ENCODE peak calls at places on chromosomes 13 and 19, in nine cellular contexts. One of them, this sample, is unnamed.

GRCh38 chr19:5691205-5691929 is 1.3 kb downstream of the RPL36 start:
- DNase-seq in NCI-H1092: peak
- DNase-seq in omental fat pad: no peak
- DNase-seq in NCI-H146: no peak
- DNase-seq in AML-193: no peak
- DNase-seq in vagina: no peak
- DNase-seq in activated T-cell treated with anti-CD3 and anti-CD28 coated beads for 1 hour: peak
- DNase-seq in stimulated activated CD4-positive, alpha-beta T cell treated with anti-CD3 and anti-CD28 coated beads, TNF-alpha, amount 100 ng/mL, for 1 hour: no peak
- DNase-seq in OCI-LY7: peak
- DNase-seq in this sample: peak

GRCh38 chr13:99686157-99686572 is 184.9 kb downstream of the TM9SF2 start:
- DNase-seq in OCI-LY7: no peak
- DNase-seq in omental fat pad: no peak
- DNase-seq in activated T-cell treated with anti-CD3 and anti-CD28 coated beads for 1 hour: no peak
- DNase-seq in NCI-H146: peak
- DNase-seq in AML-193: no peak
- DNase-seq in stimulated activated CD4-positive, alpha-beta T cell treated with anti-CD3 and anti-CD28 coated beads, TNF-alpha, amount 100 ng/mL, for 1 hour: no peak
- DNase-seq in NCI-H1092: no peak
- DNase-seq in vagina: no peak
- DNase-seq in this sample: no peak

GRCh38 chr19:8638078-8638619 is 7.7 kb downstream of the NFILZ start:
- DNase-seq in NCI-H146: no peak
- DNase-seq in omental fat pad: no peak
- DNase-seq in AML-193: peak
- DNase-seq in NCI-H1092: no peak
- DNase-seq in OCI-LY7: no peak
- DNase-seq in vagina: no peak
- DNase-seq in activated T-cell treated with anti-CD3 and anti-CD28 coated beads for 1 hour: no peak
- DNase-seq in stimulated activated CD4-positive, alpha-beta T cell treated with anti-CD3 and anti-CD28 coated beads, TNF-alpha, amount 100 ng/mL, for 1 hour: no peak
- DNase-seq in this sample: no peak

GRCh38 chr19:11361037-11361770 is 6.0 kb downstream of the PLPPR2 start:
- DNase-seq in vagina: no peak
- DNase-seq in NCI-H146: no peak
- DNase-seq in NCI-H1092: no peak
- DNase-seq in OCI-LY7: no peak
- DNase-seq in omental fat pad: no peak
- DNase-seq in activated T-cell treated with anti-CD3 and anti-CD28 coated beads for 1 hour: no peak
- DNase-seq in stimulated activated CD4-positive, alpha-beta T cell treated with anti-CD3 and anti-CD28 coated beads, TNF-alpha, amount 100 ng/mL, for 1 hour: no peak
- DNase-seq in AML-193: no peak
- DNase-seq in this sample: no peak

GRCh38 chr13:23833733-23834611 is 55.2 kb downstream of the MIPEP start:
- DNase-seq in NCI-H146: no peak
- DNase-seq in OCI-LY7: no peak
- DNase-seq in NCI-H1092: no peak
- DNase-seq in AML-193: no peak
- DNase-seq in vagina: no peak
- DNase-seq in omental fat pad: no peak
- DNase-seq in activated T-cell treated with anti-CD3 and anti-CD28 coated beads for 1 hour: no peak
- DNase-seq in stimulated activated CD4-positive, alpha-beta T cell treated with anti-CD3 and anti-CD28 coated beads, TNF-alpha, amount 100 ng/mL, for 1 hour: no peak
- DNase-seq in this sample: no peak

GRCh38 chr19:11446652-11447301 is 11.3 kb downstream of the PRKCSH start:
- DNase-seq in NCI-H1092: peak
- DNase-seq in AML-193: peak
- DNase-seq in vagina: no peak
- DNase-seq in OCI-LY7: peak
- DNase-seq in omental fat pad: no peak
- DNase-seq in activated T-cell treated with anti-CD3 and anti-CD28 coated beads for 1 hour: peak
- DNase-seq in NCI-H146: no peak
- DNase-seq in stimulated activated CD4-positive, alpha-beta T cell treated with anti-CD3 and anti-CD28 coated beads, TNF-alpha, amount 100 ng/mL, for 1 hour: no peak
- DNase-seq in this sample: no peak

GRCh38 chr13:23458972-23459371 is 25.5 kb upstream of the SACS start:
- DNase-seq in NCI-H146: no peak
- DNase-seq in vagina: no peak
- DNase-seq in NCI-H1092: no peak
- DNase-seq in omental fat pad: no peak
- DNase-seq in stimulated activated CD4-positive, alpha-beta T cell treated with anti-CD3 and anti-CD28 coated beads, TNF-alpha, amount 100 ng/mL, for 1 hour: no peak
- DNase-seq in AML-193: no peak
- DNase-seq in OCI-LY7: no peak
- DNase-seq in activated T-cell treated with anti-CD3 and anti-CD28 coated beads for 1 hour: no peak
- DNase-seq in this sample: no peak

GRCh38 chr19:1690570-1691307 is 38.3 kb upstream of the TCF3 start:
- DNase-seq in OCI-LY7: peak
- DNase-seq in AML-193: no peak
- DNase-seq in omental fat pad: no peak
- DNase-seq in activated T-cell treated with anti-CD3 and anti-CD28 coated beads for 1 hour: peak
- DNase-seq in NCI-H146: peak
- DNase-seq in stimulated activated CD4-positive, alpha-beta T cell treated with anti-CD3 and anti-CD28 coated beads, TNF-alpha, amount 100 ng/mL, for 1 hour: no peak
- DNase-seq in vagina: no peak
- DNase-seq in NCI-H1092: peak
- DNase-seq in this sample: peak

GRCh38 chr19:3642987-3643386 is 16.4 kb upstream of the CACTIN start:
- DNase-seq in OCI-LY7: peak
- DNase-seq in stimulated activated CD4-positive, alpha-beta T cell treated with anti-CD3 and anti-CD28 coated beads, TNF-alpha, amount 100 ng/mL, for 1 hour: no peak
- DNase-seq in activated T-cell treated with anti-CD3 and anti-CD28 coated beads for 1 hour: no peak
- DNase-seq in omental fat pad: no peak
- DNase-seq in AML-193: no peak
- DNase-seq in NCI-H1092: no peak
- DNase-seq in vagina: no peak
- DNase-seq in NCI-H146: no peak
- DNase-seq in this sample: peak

GRCh38 chr19:19655051-19655594 is 8.4 kb downstream of the ATP13A1 start:
- DNase-seq in AML-193: no peak
- DNase-seq in NCI-H1092: no peak
- DNase-seq in NCI-H146: no peak
- DNase-seq in OCI-LY7: no peak
- DNase-seq in omental fat pad: no peak
- DNase-seq in vagina: no peak
- DNase-seq in activated T-cell treated with anti-CD3 and anti-CD28 coated beads for 1 hour: no peak
- DNase-seq in stimulated activated CD4-positive, alpha-beta T cell treated with anti-CD3 and anti-CD28 coated beads, TNF-alpha, amount 100 ng/mL, for 1 hour: no peak
- DNase-seq in this sample: no peak

GRCh38 chr13:64793131-64793530 is 2437.0 kb downstream of the PCDH9 start:
- DNase-seq in stimulated activated CD4-positive, alpha-beta T cell treated with anti-CD3 and anti-CD28 coated beads, TNF-alpha, amount 100 ng/mL, for 1 hour: no peak
- DNase-seq in activated T-cell treated with anti-CD3 and anti-CD28 coated beads for 1 hour: no peak
- DNase-seq in omental fat pad: no peak
- DNase-seq in OCI-LY7: no peak
- DNase-seq in NCI-H146: no peak
- DNase-seq in AML-193: no peak
- DNase-seq in NCI-H1092: no peak
- DNase-seq in vagina: no peak
- DNase-seq in this sample: no peak

GRCh38 chr19:55641376-55642152 is 762 bp downstream of the ZNF580 start:
- DNase-seq in OCI-LY7: peak
- DNase-seq in activated T-cell treated with anti-CD3 and anti-CD28 coated beads for 1 hour: no peak
- DNase-seq in NCI-H146: peak
- DNase-seq in AML-193: no peak
- DNase-seq in stimulated activated CD4-positive, alpha-beta T cell treated with anti-CD3 and anti-CD28 coated beads, TNF-alpha, amount 100 ng/mL, for 1 hour: no peak
- DNase-seq in vagina: no peak
- DNase-seq in NCI-H1092: no peak
- DNase-seq in omental fat pad: no peak
- DNase-seq in this sample: no peak

GRCh38 chr19:20858218-20858617 is 64.8 kb upstream of the ZNF85 start:
- DNase-seq in AML-193: no peak
- DNase-seq in NCI-H1092: no peak
- DNase-seq in vagina: no peak
- DNase-seq in omental fat pad: no peak
- DNase-seq in NCI-H146: no peak
- DNase-seq in activated T-cell treated with anti-CD3 and anti-CD28 coated beads for 1 hour: no peak
- DNase-seq in stimulated activated CD4-positive, alpha-beta T cell treated with anti-CD3 and anti-CD28 coated beads, TNF-alpha, amount 100 ng/mL, for 1 hour: no peak
- DNase-seq in OCI-LY7: no peak
- DNase-seq in this sample: no peak

GRCh38 chr13:76012091-76012721 is 376.1 kb downstream of the LMO7 start:
- DNase-seq in NCI-H1092: no peak
- DNase-seq in AML-193: no peak
- DNase-seq in vagina: no peak
- DNase-seq in activated T-cell treated with anti-CD3 and anti-CD28 coated beads for 1 hour: no peak
- DNase-seq in OCI-LY7: no peak
- DNase-seq in stimulated activated CD4-positive, alpha-beta T cell treated with anti-CD3 and anti-CD28 coated beads, TNF-alpha, amount 100 ng/mL, for 1 hour: no peak
- DNase-seq in NCI-H146: no peak
- DNase-seq in omental fat pad: no peak
- DNase-seq in this sample: no peak

GRCh38 chr19:840519-841206 is at the start of gene PRTN3:
- DNase-seq in NCI-H146: no peak
- DNase-seq in stimulated activated CD4-positive, alpha-beta T cell treated with anti-CD3 and anti-CD28 coated beads, TNF-alpha, amount 100 ng/mL, for 1 hour: no peak
- DNase-seq in omental fat pad: no peak
- DNase-seq in vagina: no peak
- DNase-seq in NCI-H1092: no peak
- DNase-seq in activated T-cell treated with anti-CD3 and anti-CD28 coated beads for 1 hour: no peak
- DNase-seq in OCI-LY7: no peak
- DNase-seq in AML-193: peak
- DNase-seq in this sample: no peak

GRCh38 chr19:2556221-2557092 is 80.5 kb downstream of the GADD45B start:
- DNase-seq in omental fat pad: no peak
- DNase-seq in activated T-cell treated with anti-CD3 and anti-CD28 coated beads for 1 hour: no peak
- DNase-seq in AML-193: no peak
- DNase-seq in vagina: no peak
- DNase-seq in stimulated activated CD4-positive, alpha-beta T cell treated with anti-CD3 and anti-CD28 coated beads, TNF-alpha, amount 100 ng/mL, for 1 hour: no peak
- DNase-seq in OCI-LY7: no peak
- DNase-seq in NCI-H146: no peak
- DNase-seq in NCI-H1092: no peak
- DNase-seq in this sample: no peak

GRCh38 chr19:3821857-3822364 is 35.7 kb upstream of the MATK start:
- DNase-seq in NCI-H1092: peak
- DNase-seq in stimulated activated CD4-positive, alpha-beta T cell treated with anti-CD3 and anti-CD28 coated beads, TNF-alpha, amount 100 ng/mL, for 1 hour: peak
- DNase-seq in OCI-LY7: peak
- DNase-seq in omental fat pad: peak
- DNase-seq in AML-193: peak
- DNase-seq in activated T-cell treated with anti-CD3 and anti-CD28 coated beads for 1 hour: peak
- DNase-seq in NCI-H146: peak
- DNase-seq in vagina: no peak
- DNase-seq in this sample: peak

GRCh38 chr13:31815361-31816144 is 76.2 kb downstream of the RXFP2 start:
- DNase-seq in stimulated activated CD4-positive, alpha-beta T cell treated with anti-CD3 and anti-CD28 coated beads, TNF-alpha, amount 100 ng/mL, for 1 hour: no peak
- DNase-seq in NCI-H146: no peak
- DNase-seq in AML-193: no peak
- DNase-seq in OCI-LY7: no peak
- DNase-seq in vagina: no peak
- DNase-seq in omental fat pad: no peak
- DNase-seq in activated T-cell treated with anti-CD3 and anti-CD28 coated beads for 1 hour: no peak
- DNase-seq in NCI-H1092: no peak
- DNase-seq in this sample: no peak

GRCh38 chr13:87524775-87525174 is 146.4 kb upstream of the SLITRK5 start:
- DNase-seq in vagina: no peak
- DNase-seq in omental fat pad: no peak
- DNase-seq in NCI-H1092: no peak
- DNase-seq in activated T-cell treated with anti-CD3 and anti-CD28 coated beads for 1 hour: no peak
- DNase-seq in NCI-H146: no peak
- DNase-seq in stimulated activated CD4-positive, alpha-beta T cell treated with anti-CD3 and anti-CD28 coated beads, TNF-alpha, amount 100 ng/mL, for 1 hour: no peak
- DNase-seq in OCI-LY7: no peak
- DNase-seq in AML-193: no peak
- DNase-seq in this sample: no peak

This sample was measured in activated naive CD4-positive, alpha-beta T cell treated with anti-CD3 and anti-CD28 coated beads, Interleukin-2, amount 50 U/mL, for 72 hours.